ENCODE peak calls at places on chromosomes 1 and 21, in seven cellular contexts. L is OCI-LY7, U is A549, S is progenitor cell of endocrine pancreas, A is cardiac muscle cell, F is thoracic aorta, M is brain microvascular endothelial cell. N is an unnamed sample.

GRCh38 chr1:183543619-183544204 is 46.5 kb downstream of the NCF2 start:
- DNase-seq in L (peak), U (peak), S (no peak), A (peak), F (no peak), M (peak), N (no peak)

GRCh38 chr1:145961425-145962156 is 2.8 kb downstream of the ANKRD34A start:
- DNase-seq in L (no peak), U (no peak), S (no peak), A (peak), F (no peak), M (no peak), N (no peak)

GRCh38 chr21:43194303-43195130 is 25.7 kb downstream of the CRYAA start:
- DNase-seq in L (no peak), U (no peak), S (peak), A (no peak), F (no peak), M (no peak), N (peak)

GRCh38 chr1:84774674-84775548 is 84.7 kb upstream of the SSX2IP start:
- DNase-seq in L (no peak), U (no peak), S (no peak), A (no peak), F (no peak), M (no peak), N (no peak)

GRCh38 chr1:202319381-202320080 is 22.2 kb downstream of the UBE2T start:
- DNase-seq in L (no peak), U (no peak), S (no peak), A (no peak), F (no peak), M (no peak), N (no peak)

GRCh38 chr1:44620072-44620471 is 54.2 kb downstream of the TMEM53 start:
- DNase-seq in L (no peak), U (no peak), S (no peak), A (no peak), F (no peak), M (no peak), N (no peak)

GRCh38 chr1:90850181-90850924 is 133.3 kb upstream of the BARHL2 start:
- DNase-seq in L (no peak), U (peak), S (no peak), A (peak), F (no peak), M (no peak), N (no peak)

GRCh38 chr1:29767769-29768425 is 531.6 kb downstream of the PTPRU start:
- DNase-seq in L (no peak), U (no peak), S (no peak), A (no peak), F (no peak), M (no peak), N (no peak)

GRCh38 chr1:59805564-59805963 is 9.2 kb upstream of the HOOK1 start:
- DNase-seq in L (no peak), U (no peak), S (no peak), A (no peak), F (no peak), M (no peak), N (no peak)

GRCh38 chr1:12172042-12172851 is 5.5 kb downstream of the TNFRSF1B start:
- DNase-seq in L (no peak), U (no peak), S (no peak), A (no peak), F (no peak), M (no peak), N (no peak)

GRCh38 chr1:180672105-180672504 is 40.3 kb downstream of the XPR1 start:
- DNase-seq in L (no peak), U (no peak), S (no peak), A (no peak), F (no peak), M (no peak), N (no peak)

GRCh38 chr1:241336335-241336734 is 20.7 kb downstream of the RGS7 start:
- DNase-seq in L (no peak), U (no peak), S (no peak), A (no peak), F (no peak), M (peak), N (no peak)

GRCh38 chr1:227437495-227438008 is 119.3 kb upstream of the CDC42BPA start:
- DNase-seq in L (peak), U (peak), S (no peak), A (peak), F (no peak), M (peak), N (no peak)

GRCh38 chr1:32438136-32438535 is 26.7 kb upstream of the ZBTB8B start:
- DNase-seq in L (no peak), U (no peak), S (no peak), A (no peak), F (no peak), M (no peak), N (no peak)

GRCh38 chr1:19405761-19406481 is 79.4 kb downstream of the CAPZB start:
- DNase-seq in L (no peak), U (no peak), S (no peak), A (no peak), F (no peak), M (no peak), N (no peak)

GRCh38 chr1:183416850-183417690 is 1.1 kb downstream of the NMNAT2 start:
- DNase-seq in L (no peak), U (peak), S (peak), A (peak), F (no peak), M (peak), N (peak)

GRCh38 chr1:107669996-107670395 is 295.0 kb downstream of the VAV3 start:
- DNase-seq in L (no peak), U (no peak), S (no peak), A (peak), F (no peak), M (no peak), N (no peak)

GRCh38 chr1:41726899-41727748 is 191.6 kb downstream of the HIVEP3 start:
- DNase-seq in L (peak), U (no peak), S (no peak), A (no peak), F (no peak), M (no peak), N (no peak)

GRCh38 chr1:58687516-58687915 is 12.3 kb downstream of the MYSM1 start:
- DNase-seq in L (no peak), U (no peak), S (no peak), A (no peak), F (no peak), M (no peak), N (no peak)

GRCh38 chr1:21051177-21051576 is 125.5 kb downstream of the EIF4G3 start:
- DNase-seq in L (no peak), U (no peak), S (no peak), A (no peak), F (no peak), M (no peak), N (no peak)

GRCh38 chr1:21046132-21046531 is 130.6 kb downstream of the EIF4G3 start:
- DNase-seq in L (no peak), U (no peak), S (no peak), A (no peak), F (no peak), M (no peak), N (no peak)

GRCh38 chr1:21050031-21050430 is 126.7 kb downstream of the EIF4G3 start:
- DNase-seq in L (no peak), U (no peak), S (no peak), A (no peak), F (no peak), M (peak), N (no peak)

GRCh38 chr1:21045351-21045750 is 131.3 kb downstream of the EIF4G3 start:
- DNase-seq in L (no peak), U (no peak), S (no peak), A (no peak), F (no peak), M (no peak), N (no peak)

DNA sequence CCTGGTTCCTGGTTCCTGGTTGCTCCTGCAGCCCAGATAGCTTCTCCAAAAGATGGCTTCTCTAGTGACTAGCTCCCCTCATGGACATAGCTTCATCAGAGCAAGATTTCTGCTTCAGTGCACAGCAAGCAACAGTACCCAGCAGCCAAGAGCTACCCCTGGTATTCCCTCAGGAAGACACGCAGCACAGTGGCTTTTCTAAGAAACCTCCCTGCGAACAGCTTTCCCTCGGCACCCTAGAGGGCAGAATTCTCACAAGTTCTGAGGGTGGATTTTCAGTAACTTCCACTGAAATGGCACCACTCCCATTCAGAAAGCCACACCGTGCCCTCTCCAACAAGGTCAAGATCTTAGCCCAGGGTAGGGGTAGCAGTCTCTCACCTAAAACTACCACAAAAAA is 128.2 kb downstream of the EIF4G3 start:
- DNase-seq in L (no peak), U (no peak), S (no peak), A (no peak), F (no peak), M (no peak), N (no peak)
- TF ChIP-seq CTCF in L (no peak), U (no peak), S (no peak), A (no peak), F (no peak), M (no peak), N (no peak)

GRCh38 chr1:234583755-234584430 is 26.1 kb downstream of the IRF2BP2 start:
- DNase-seq in L (no peak), U (no peak), S (no peak), A (no peak), F (no peak), M (no peak), N (no peak)
- TF ChIP-seq CTCF in L (no peak), U (no peak), S (no peak), A (no peak), F (no peak), M (no peak), N (no peak)

DNA sequence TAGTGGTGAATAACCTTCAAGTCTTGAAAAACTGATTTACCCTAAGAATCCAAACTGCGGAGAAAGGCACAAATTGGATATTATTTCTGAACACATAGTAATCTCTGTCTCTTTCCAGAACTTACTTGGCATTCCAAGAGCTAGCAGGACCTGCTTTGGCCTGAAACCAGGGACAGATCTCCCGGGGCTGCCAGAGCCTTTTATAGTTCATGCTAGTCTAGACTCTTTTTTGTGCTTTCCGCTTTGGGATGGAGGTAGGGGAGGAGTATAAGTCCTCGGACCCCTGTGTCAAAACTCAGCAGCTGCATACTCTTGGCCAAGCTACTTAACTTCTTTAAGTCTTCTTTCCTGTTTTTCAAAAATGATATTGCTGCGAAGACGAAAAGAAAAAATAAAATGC is 3.8 kb upstream of the RYR2 start:
- DNase-seq in L (no peak), U (no peak), S (no peak), A (no peak), F (no peak), M (no peak), N (no peak)
- TF ChIP-seq CTCF in L (no peak), U (no peak), S (no peak), A (no peak), F (no peak), M (no peak), N (no peak)

GRCh38 chr1:156895408-156895874 is 1.9 kb downstream of the PEAR1 start:
- DNase-seq in L (no peak), U (no peak), S (no peak), A (no peak), F (no peak), M (no peak), N (no peak)

GRCh38 chr1:156894711-156895407 is 1.3 kb downstream of the PEAR1 start:
- DNase-seq in L (no peak), U (no peak), S (no peak), A (no peak), F (no peak), M (no peak), N (no peak)

GRCh38 chr1:156894001-156894400 is 483 bp downstream of the PEAR1 start:
- DNase-seq in L (no peak), U (no peak), S (no peak), A (no peak), F (no peak), M (no peak), N (no peak)

GRCh38 chr1:156892190-156893047 is 1.1 kb upstream of the PEAR1 start:
- DNase-seq in L (peak), U (peak), S (peak), A (peak), F (peak), M (peak), N (peak)

DNA sequence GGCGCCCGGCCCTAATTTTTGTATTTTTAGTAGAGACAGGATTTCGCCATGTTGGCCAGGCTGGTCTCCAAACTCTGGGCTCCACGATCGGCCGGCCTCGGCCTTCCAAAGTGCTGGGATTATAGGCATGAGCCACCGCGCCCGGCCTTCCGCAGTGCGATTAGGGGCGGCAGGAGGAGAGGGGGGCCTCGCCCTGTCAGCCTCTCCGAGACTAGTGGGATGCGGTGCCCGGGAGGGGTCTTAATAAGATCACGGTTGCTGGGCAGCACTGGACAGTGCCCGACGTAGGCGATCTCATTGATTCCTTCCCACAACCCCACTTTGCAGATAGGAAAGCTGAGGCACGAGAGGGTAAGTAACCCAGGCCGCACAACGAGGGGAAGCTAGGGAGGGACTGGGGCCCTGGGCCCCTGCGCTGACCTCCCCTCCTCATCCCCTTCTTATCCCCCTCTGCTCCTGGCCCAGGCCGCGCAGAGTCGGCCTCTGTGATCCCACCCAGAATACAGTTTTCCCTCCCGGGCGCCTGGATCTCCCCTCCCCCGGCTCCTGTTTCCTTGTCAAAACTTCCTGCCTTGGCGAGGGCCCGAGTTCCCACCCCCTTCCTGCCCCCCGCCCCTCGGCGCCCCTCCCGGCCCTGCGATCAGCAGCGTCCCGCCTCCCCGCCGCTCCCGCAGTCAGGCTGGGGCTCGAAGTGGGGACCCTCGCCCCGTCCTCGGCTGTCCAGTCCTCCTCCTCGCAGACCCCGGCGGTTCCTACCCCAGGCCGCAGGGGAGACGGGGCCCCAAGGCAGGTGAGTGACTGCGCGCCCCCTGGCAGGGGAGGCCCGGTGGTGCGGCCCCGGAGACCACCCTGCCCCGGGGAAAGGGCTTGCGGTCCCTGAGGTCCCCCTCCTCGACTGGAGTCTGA is at the start of gene PEAR1:
- DNase-seq in L (no peak), U (no peak), S (no peak), A (no peak), F (no peak), M (no peak), N (no peak)
- TF ChIP-seq CTCF in L (no peak), U (no peak), S (peak), A (peak), F (no peak), M (peak), N (peak)

DNA sequence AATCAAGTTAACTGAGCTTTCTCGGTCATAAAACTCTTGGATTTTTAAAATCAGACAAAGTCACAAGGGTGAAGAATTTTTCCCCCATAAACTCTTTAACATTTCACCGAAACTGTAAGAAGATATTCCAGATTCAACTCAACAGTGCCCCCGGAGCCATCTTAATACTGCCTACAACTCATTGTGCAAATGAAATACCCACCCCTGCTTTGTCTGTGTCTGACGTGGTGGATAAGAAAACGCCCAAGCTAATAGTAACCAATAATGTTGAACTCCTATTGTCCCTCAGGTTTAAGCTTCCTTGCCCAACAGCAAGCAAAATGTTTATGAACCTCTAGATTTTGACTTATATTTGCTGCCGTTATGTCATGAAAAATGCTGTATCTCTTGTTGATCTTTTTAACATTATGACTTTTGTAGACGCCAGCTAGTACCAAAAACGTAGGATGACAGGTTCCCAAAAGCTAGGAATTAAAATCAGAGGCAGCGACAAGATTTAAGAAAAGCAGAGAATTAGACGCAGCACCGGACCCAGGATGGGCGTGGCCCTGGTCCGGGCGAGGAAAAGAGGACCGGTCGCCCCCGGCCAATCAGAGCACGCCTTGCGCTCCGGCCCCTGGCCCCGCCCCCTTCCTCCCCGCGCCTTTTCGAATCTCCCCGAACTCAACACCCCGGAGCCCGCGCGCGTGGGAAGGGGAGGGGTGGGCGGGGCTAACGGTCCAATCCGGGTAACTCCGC is 1.1 kb downstream of the STMN1 start:
- DNase-seq in L (peak), U (peak), S (peak), A (peak), F (peak), M (peak), N (peak)
- TF ChIP-seq CTCF in L (peak), U (no peak), S (no peak), A (peak), F (no peak), M (peak), N (peak)

DNA sequence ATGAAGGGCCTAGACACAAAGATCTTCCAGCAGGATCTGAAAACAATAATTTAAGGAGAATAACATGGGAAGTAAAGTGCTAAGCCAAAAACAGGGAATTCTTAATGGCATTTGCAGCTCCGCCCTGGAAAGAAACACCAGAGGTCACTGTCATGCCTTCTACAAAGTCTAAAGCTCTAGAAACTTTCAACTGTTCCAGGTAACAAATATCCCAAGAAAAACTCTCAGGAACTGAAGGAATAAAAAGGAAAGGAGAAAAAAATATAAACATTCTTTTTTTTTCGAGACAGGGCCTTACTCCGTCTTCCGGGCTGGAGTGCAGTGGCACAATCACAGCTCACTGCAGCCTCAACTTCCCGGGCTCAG is 13.2 kb downstream of the ZC3H12A start:
- DNase-seq in L (no peak), U (no peak), S (no peak), A (no peak), F (no peak), M (no peak), N (no peak)
- TF ChIP-seq CTCF in L (peak), U (peak), S (no peak), A (no peak), F (peak), M (no peak), N (no peak)